ENCODE peak calls at places on chromosomes 11 and 22, in seven cellular contexts. T is transverse colon, I is HepG2, M is HCT116, S is prostate gland, X is spleen, Q is K562. C is an unnamed sample.
A peak's percentile ranks its signal among the peaks of the same experiment; 100 is the strongest.

GRCh38 chr11:106473089-106473722 is 395.7 kb downstream of the AASDHPPT start:
- DNase-seq in Q (no peak), S (no peak), I (no peak), M (no peak), X (no peak), T (no peak), C (no peak)

GRCh38 chr11:112159098-112159761 is 4.7 kb downstream of the IL18 start:
- DNase-seq in S (no peak), M (no peak), Q (no peak), X (no peak), T (no peak), I (no peak), C (no peak)

GRCh38 chr11:64969209-64969608 is 2.7 kb downstream of the MAJIN start:
- DNase-seq in X (no peak), Q (no peak), S (no peak), I (no peak), M (no peak), T (peak; percentile 20), C (no peak)

GRCh38 chr11:78081583-78081982 is 1.9 kb upstream of the NDUFC2 start:
- DNase-seq in I (no peak), Q (no peak), X (no peak), S (no peak), M (no peak), T (no peak), C (no peak)

GRCh38 chr22:46639843-46640242 is 19.7 kb downstream of the GRAMD4 start:
- DNase-seq in T (no peak), I (no peak), Q (no peak), X (no peak), S (no peak), M (no peak), C (no peak)

GRCh38 chr11:102879801-102880200 is 5.0 kb upstream of the MMP12 start:
- DNase-seq in Q (no peak), I (no peak), S (no peak), T (peak; percentile 11), X (no peak), M (no peak), C (no peak)

GRCh38 chr11:44125598-44125997 is 30.1 kb downstream of the EXT2 start:
- DNase-seq in S (no peak), X (no peak), M (no peak), I (no peak), Q (no peak), T (no peak), C (no peak)

GRCh38 chr11:47004595-47005033 is 68.1 kb downstream of the CSTPP1 start:
- DNase-seq in I (peak; percentile 96), M (no peak), X (no peak), S (peak; percentile 82), Q (peak; percentile 92), T (peak; percentile 71), C (peak; percentile 97)

GRCh38 chr11:65165847-65166317 is 4.2 kb upstream of the SPDYC start:
- DNase-seq in M (no peak), T (peak; percentile 60), S (no peak), X (no peak), I (peak; percentile 92), Q (no peak), C (no peak)

GRCh38 chr11:61888043-61888442 is 3.3 kb downstream of the FADS3 start:
- DNase-seq in M (no peak), S (no peak), X (no peak), Q (no peak), T (peak; percentile 39), I (no peak), C (peak; percentile 91)

GRCh38 chr11:47107709-47108108 is 69.0 kb downstream of the ARFGAP2 start:
- DNase-seq in I (no peak), X (no peak), T (no peak), S (no peak), M (no peak), Q (no peak), C (no peak)

GRCh38 chr11:65685981-65686380 is 23.3 kb upstream of the RELA start:
- DNase-seq in I (no peak), Q (no peak), M (no peak), X (no peak), T (no peak), S (no peak), C (peak; percentile 74)

GRCh38 chr11:123321641-123322040 is 108.4 kb upstream of the GRAMD1B start:
- DNase-seq in T (no peak), S (no peak), X (no peak), I (no peak), M (no peak), Q (no peak), C (no peak)

GRCh38 chr22:35219012-35219411 is 38.3 kb upstream of the HMGXB4 start:
- DNase-seq in T (no peak), I (no peak), X (no peak), S (no peak), M (peak; percentile 3), Q (peak; percentile 56), C (no peak)

GRCh38 chr11:34251640-34251980 is 106.2 kb downstream of the ABTB2 start:
- DNase-seq in X (no peak), S (no peak), Q (no peak), T (no peak), M (no peak), I (no peak), C (no peak)

GRCh38 chr11:19263333-19263732 is 22.6 kb upstream of the E2F8 start:
- DNase-seq in X (no peak), T (no peak), Q (no peak), I (no peak), M (no peak), S (no peak), C (no peak)

GRCh38 chr11:48017105-48017874 is 36.9 kb downstream of the PTPRJ start:
- DNase-seq in M (no peak), S (no peak), I (no peak), T (no peak), Q (no peak), X (peak; percentile 73), C (no peak)

GRCh38 chr11:105230586-105230985 is 91.0 kb upstream of the CARD18 start:
- DNase-seq in M (no peak), X (no peak), S (no peak), T (no peak), Q (no peak), I (no peak), C (no peak)

GRCh38 chr11:65392899-65393298 is 6.5 kb downstream of the FRMD8 start:
- DNase-seq in X (no peak), S (no peak), T (no peak), Q (no peak), I (no peak), M (no peak), C (peak; percentile 57)

GRCh38 chr22:18000441-18001039 is 23.8 kb downstream of the MICAL3 start:
- DNase-seq in Q (peak; percentile 27), I (no peak), M (no peak), S (peak; percentile 18), X (peak; percentile 85), T (peak; percentile 36), C (peak; percentile 69)

GRCh38 chr11:69637956-69638871 is 2.7 kb upstream of the CCND1 start:
- DNase-seq in X (peak; percentile 80), S (no peak), T (peak; percentile 66), Q (no peak), I (no peak), M (peak; percentile 80), C (peak; percentile 64)

GRCh38 chr22:37442537-37442936 is 15.3 kb upstream of the ELFN2 start:
- DNase-seq in X (no peak), Q (no peak), T (no peak), I (peak; percentile 18), S (no peak), M (peak; percentile 67), C (no peak)

GRCh38 chr22:50544746-50545253 is 899 bp upstream of the KLHDC7B start:
- DNase-seq in T (peak; percentile 45), X (peak; percentile 82), S (no peak), Q (no peak), M (no peak), I (no peak), C (no peak)
- TF ChIP-seq POLR2AphosphoS5 in T (no peak), X (no peak), S (no peak), Q (no peak), M (no peak), I (no peak), C (no peak)

DNA sequence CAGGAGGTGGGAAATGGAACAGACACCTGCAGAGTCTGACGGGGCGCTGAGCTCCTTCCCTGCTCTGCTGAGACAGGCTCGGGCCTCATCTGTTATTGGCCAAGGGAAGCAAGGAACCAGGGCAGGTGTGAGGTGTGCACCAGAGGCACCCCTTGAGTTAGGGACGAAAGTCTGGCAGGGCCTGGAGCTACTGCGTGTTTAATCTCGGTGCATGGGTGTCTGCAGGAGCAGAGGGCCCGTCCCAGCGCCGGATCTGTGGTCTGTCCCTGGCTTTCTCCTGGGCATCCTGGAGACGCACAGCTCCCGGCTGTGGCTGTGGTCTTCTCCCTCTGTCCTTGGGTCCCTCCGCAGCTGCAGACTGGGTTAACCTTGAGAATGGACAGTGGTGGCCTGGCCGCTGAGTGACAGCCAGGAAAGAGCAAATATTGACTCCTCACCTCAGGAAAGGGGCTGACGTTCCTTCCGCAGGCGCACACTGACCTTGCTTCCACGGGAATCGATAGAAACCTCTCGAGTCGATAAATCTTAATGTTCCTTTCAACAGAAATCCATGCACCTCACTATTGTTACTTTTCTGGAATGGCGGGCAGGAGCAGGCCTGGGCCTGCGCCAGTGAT is 975.6 kb downstream of the BRD1 start:
- DNase-seq in Q (no peak), M (no peak), I (peak; percentile 37), T (no peak), X (peak; percentile 48), S (no peak), C (peak; percentile 40)
- TF ChIP-seq POLR2AphosphoS5 in Q (no peak), M (no peak), I (no peak), T (no peak), X (no peak), S (no peak), C (no peak)

GRCh38 chr11:76763573-76764348 is 19.4 kb upstream of the TSKU start:
- DNase-seq in T (no peak), S (no peak), M (no peak), Q (no peak), X (peak; percentile 41), I (no peak), C (no peak)
- TF ChIP-seq POLR2AphosphoS5 in T (no peak), S (peak; percentile 67), M (no peak), Q (no peak), X (no peak), I (no peak), C (no peak)

GRCh38 chr11:72812968-72813739 is 1.1 kb upstream of the ATG16L2 start:
- DNase-seq in I (peak; percentile 70), M (peak; percentile 71), S (no peak), Q (peak; percentile 84), X (peak; percentile 85), T (peak; percentile 71), C (peak; percentile 78)

GRCh38 chr11:72814139-72814830 is at the start of gene ATG16L2:
- DNase-seq in S (peak; percentile 77), Q (peak; percentile 84), T (peak; percentile 91), X (peak; percentile 98), M (peak; percentile 68), I (peak; percentile 64), C (peak; percentile 93)

GRCh38 chr11:72812604-72812967 is 1.6 kb upstream of the ATG16L2 start:
- DNase-seq in I (no peak), S (no peak), M (no peak), T (no peak), Q (no peak), X (peak; percentile 56), C (no peak)

GRCh38 chr11:72814831-72815618 is 814 bp downstream of the ATG16L2 start:
- DNase-seq in S (no peak), I (peak; percentile 54), T (peak; percentile 56), Q (peak; percentile 66), M (peak; percentile 71), X (peak; percentile 92), C (no peak)

DNA sequence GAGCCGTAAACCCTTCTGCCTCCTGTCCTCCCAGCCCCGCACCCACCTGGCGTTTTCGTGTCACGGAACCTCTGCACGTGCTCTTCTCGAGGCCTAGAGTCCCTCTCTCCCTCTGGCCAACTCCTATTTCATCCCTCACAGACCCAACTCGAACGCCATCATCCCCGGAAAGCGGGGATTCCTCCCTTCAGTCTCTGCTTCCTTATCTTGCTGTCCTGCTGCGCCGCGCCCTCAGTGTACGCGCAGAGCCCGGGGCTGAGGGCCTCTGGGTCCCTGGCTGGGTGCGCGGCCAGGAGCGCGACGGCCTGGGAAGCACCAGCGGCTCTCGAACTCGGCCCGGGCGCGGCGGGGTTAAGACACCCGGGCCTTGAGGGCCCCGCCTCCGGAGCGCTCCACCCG is 472 bp upstream of the ATG16L2 start:
- DNase-seq in I (peak; percentile 65), S (peak; percentile 74), M (peak; percentile 56), Q (peak; percentile 86), T (peak; percentile 87), X (peak; percentile 97), C (peak; percentile 92)
- TF ChIP-seq POLR2AphosphoS5 in I (peak; percentile 81), S (no peak), M (peak; percentile 83), Q (no peak), T (peak; percentile 25), X (peak; percentile 76), C (peak; percentile 69)

C was measured in sigmoid colon.